ENCODE peak calls at places on chromosomes 7 and 10, in seven cellular contexts. X is hepatocyte, G is HCT116, U is GM23338, K is GM23248, R is neural progenitor cell, T is SK-N-SH. I is an unnamed sample.

GRCh38 chr7:4523873-4524272 is 158.2 kb upstream of the FOXK1 start:
- DNase-seq in G (no peak), K (no peak), R (no peak), T (no peak), U (no peak), X (no peak), I (no peak)

GRCh38 chr7:151380199-151381082 is 29.4 kb downstream of the WDR86 start:
- DNase-seq in K (no peak), G (no peak), T (peak; percentile 50), U (no peak), R (no peak), X (no peak), I (no peak)

GRCh38 chr7:151645311-151645710 is 125.6 kb upstream of the RHEB start:
- DNase-seq in R (no peak), U (no peak), G (no peak), K (no peak), T (no peak), X (no peak), I (no peak)

GRCh38 chr7:40848541-40849221 is 713.9 kb downstream of the SUGCT start:
- DNase-seq in K (no peak), X (no peak), T (no peak), R (no peak), G (no peak), U (no peak), I (no peak)

GRCh38 chr7:96322847-96323461 is 1.1 kb upstream of the SLC25A13 start:
- DNase-seq in R (no peak), T (no peak), X (no peak), U (no peak), K (no peak), G (no peak), I (no peak)

GRCh38 chr7:37916673-37917660 is at the start of gene SFRP4:
- DNase-seq in K (peak; percentile 62), U (peak; percentile 84), G (peak; percentile 34), T (peak; percentile 77), X (peak; percentile 76), R (peak; percentile 79), I (peak; percentile 78)

GRCh38 chr10:96267234-96267705 is 4.1 kb downstream of the BLNK start:
- DNase-seq in T (no peak), K (no peak), U (no peak), R (no peak), X (peak; percentile 44), G (peak; percentile 54), I (no peak)

GRCh38 chr10:33341638-33342037 is 7.2 kb upstream of the NRP1 start:
- DNase-seq in R (no peak), G (no peak), U (no peak), T (no peak), K (peak; percentile 84), X (no peak), I (peak; percentile 96)

GRCh38 chr10:83108565-83109333 is 1030.6 kb upstream of the GHITM start:
- DNase-seq in X (no peak), K (no peak), R (no peak), G (no peak), T (no peak), U (no peak), I (no peak)

GRCh38 chr10:97633921-97634320 is 621 bp upstream of the MORN4 start:
- DNase-seq in K (peak; percentile 52), R (peak; percentile 16), X (no peak), U (peak; percentile 54), T (no peak), G (peak; percentile 19), I (peak; percentile 20)

GRCh38 chr10:124287071-124287685 is 131.5 kb downstream of the OAT start:
- DNase-seq in R (no peak), U (no peak), K (no peak), G (no peak), X (no peak), T (no peak), I (no peak)
- TF ChIP-seq EZH2phosphoT487 in R (no peak), U (no peak), K (no peak), G (no peak), X (no peak), T (no peak), I (no peak)

GRCh38 chr10:101827919-101828600 is 9.8 kb upstream of the OGA start:
- DNase-seq in R (no peak), U (no peak), T (no peak), K (no peak), G (no peak), X (no peak), I (no peak)

GRCh38 chr10:101826852-101827434 is 8.7 kb upstream of the OGA start:
- DNase-seq in U (no peak), G (no peak), X (no peak), K (no peak), R (no peak), T (no peak), I (no peak)

GRCh38 chr10:101829561-101830315 is 11.5 kb upstream of the OGA start:
- DNase-seq in X (peak; percentile 79), G (no peak), T (peak; percentile 93), R (peak; percentile 92), K (peak; percentile 46), U (peak; percentile 90), I (no peak)

GRCh38 chr10:101830322-101831168 is 12.3 kb upstream of the OGA start:
- DNase-seq in G (peak; percentile 87), U (peak; percentile 94), X (peak; percentile 97), K (peak; percentile 98), R (peak; percentile 95), T (peak; percentile 96), I (peak; percentile 80)

GRCh38 chr10:101828734-101829551 is 10.7 kb upstream of the OGA start:
- DNase-seq in X (no peak), G (no peak), T (no peak), U (peak; percentile 31), R (no peak), K (no peak), I (no peak)
- H3K4me3 ChIP-seq in X (no peak overlapping the region), G (no peak overlapping the region), T (no peak overlapping the region), U (peak overlapping the region; percentile 63), R (peak overlapping the region; percentile 50), K (no peak overlapping the region), I (no peak overlapping the region)

GRCh38 chr7:117683736-117684135 is 189.5 kb downstream of the CTTNBP2 start:
- DNase-seq in R (no peak), U (no peak), K (peak; percentile 17), X (no peak), T (no peak), G (no peak), I (no peak)

GRCh38 chr7:117674617-117675016 is 194.8 kb downstream of the CFTR start:
- DNase-seq in G (no peak), T (no peak), R (no peak), U (peak; percentile 81), X (no peak), K (no peak), I (no peak)

GRCh38 chr7:117682681-117683385 is 190.4 kb downstream of the CTTNBP2 start:
- DNase-seq in K (peak; percentile 2), R (no peak), X (peak; percentile 64), T (no peak), U (peak; percentile 28), G (no peak), I (peak; percentile 28)

GRCh38 chr7:117675519-117676137 is 195.8 kb downstream of the CFTR start:
- DNase-seq in R (no peak), K (no peak), G (no peak), T (no peak), X (no peak), U (no peak), I (no peak)

GRCh38 chr7:117679120-117679519 is 194.1 kb downstream of the CTTNBP2 start:
- DNase-seq in R (no peak), X (no peak), G (no peak), T (no peak), K (no peak), U (no peak), I (no peak)
- TF ChIP-seq EZH2phosphoT487 in R (no peak), X (no peak), G (no peak), T (no peak), K (no peak), U (no peak), I (no peak)

GRCh38 chr10:124560377-124560776 is 98.8 kb downstream of the LHPP start:
- DNase-seq in X (peak; percentile 67), K (peak; percentile 82), G (no peak), R (no peak), U (no peak), T (no peak), I (no peak)
- H3K4me3 ChIP-seq in X (no peak overlapping the region), K (no peak overlapping the region), G (no peak overlapping the region), R (no peak overlapping the region), U (no peak overlapping the region), T (no peak overlapping the region), I (no peak overlapping the region)

GRCh38 chr7:132102426-132102825 is 473.8 kb downstream of the PLXNA4 start:
- DNase-seq in T (no peak), R (no peak), G (no peak), X (no peak), U (no peak), K (no peak), I (no peak)

GRCh38 chr7:132099163-132099562 is 477.1 kb downstream of the PLXNA4 start:
- DNase-seq in R (no peak), K (no peak), U (no peak), T (no peak), X (no peak), G (no peak), I (no peak)

GRCh38 chr7:132100483-132100882 is 475.8 kb downstream of the PLXNA4 start:
- DNase-seq in T (no peak), X (no peak), R (no peak), K (no peak), U (no peak), G (no peak), I (no peak)

GRCh38 chr7:132102942-132103341 is 473.3 kb downstream of the PLXNA4 start:
- DNase-seq in G (no peak), T (no peak), U (no peak), K (no peak), X (no peak), R (no peak), I (no peak)

GRCh38 chr7:132100981-132101380 is 475.3 kb downstream of the PLXNA4 start:
- DNase-seq in U (no peak), T (no peak), K (peak; percentile 30), G (no peak), R (no peak), X (no peak), I (no peak)
- TF ChIP-seq EZH2phosphoT487 in U (no peak), T (no peak), K (no peak), G (no peak), R (no peak), X (no peak), I (no peak)

GRCh38 chr7:93889261-93889660 is 1.3 kb downstream of the TFPI2 start:
- DNase-seq in K (peak; percentile 92), T (no peak), G (no peak), R (no peak), U (no peak), X (no peak), I (peak; percentile 87)
- H3K4me3 ChIP-seq in K (peak overlapping the region; percentile 83), T (no peak overlapping the region), G (no peak overlapping the region), R (no peak overlapping the region), U (peak overlapping the region; percentile 93), X (no peak overlapping the region), I (peak overlapping the region; percentile 83)

I was measured in PC-3.